ENCODE peak calls at places on chromosomes 6 and 20, in eight cellular contexts. One of them, this sample, is unnamed.

GRCh38 chr6:1110935-1111334 is 201.0 kb upstream of the FOXQ1 start:
- DNase-seq in kidney: no peak
- DNase-seq in central memory CD4-positive, alpha-beta T cell: no peak
- DNase-seq in occipital lobe: no peak
- DNase-seq in G401: no peak
- DNase-seq in bronchial epithelial cell: peak; percentile 70
- DNase-seq in sciatic nerve: no peak
- DNase-seq in HFFc6: no peak
- DNase-seq in this sample: peak; percentile 43

GRCh38 chr6:9745966-9746365 is 668.9 kb downstream of the TFAP2A start:
- DNase-seq in G401: no peak
- DNase-seq in HFFc6: peak; percentile 3
- DNase-seq in kidney: no peak
- DNase-seq in central memory CD4-positive, alpha-beta T cell: no peak
- DNase-seq in occipital lobe: no peak
- DNase-seq in sciatic nerve: no peak
- DNase-seq in bronchial epithelial cell: peak; percentile 51
- DNase-seq in this sample: no peak

GRCh38 chr20:41004561-41005360 is 23.9 kb upstream of the TOP1 start:
- DNase-seq in G401: peak; percentile 30
- DNase-seq in HFFc6: no peak
- DNase-seq in bronchial epithelial cell: peak; percentile 78
- DNase-seq in sciatic nerve: no peak
- DNase-seq in central memory CD4-positive, alpha-beta T cell: no peak
- DNase-seq in kidney: no peak
- DNase-seq in occipital lobe: no peak
- DNase-seq in this sample: peak; percentile 71

GRCh38 chr6:133218831-133219230 is 22.3 kb upstream of the EYA4 start:
- DNase-seq in sciatic nerve: no peak
- DNase-seq in G401: no peak
- DNase-seq in HFFc6: no peak
- DNase-seq in occipital lobe: no peak
- DNase-seq in central memory CD4-positive, alpha-beta T cell: no peak
- DNase-seq in kidney: no peak
- DNase-seq in bronchial epithelial cell: peak; percentile 63
- DNase-seq in this sample: peak; percentile 57

GRCh38 chr6:157840776-157841175 is 17.7 kb downstream of the SNX9 start:
- DNase-seq in sciatic nerve: no peak
- DNase-seq in kidney: no peak
- DNase-seq in occipital lobe: no peak
- DNase-seq in bronchial epithelial cell: peak; percentile 79
- DNase-seq in central memory CD4-positive, alpha-beta T cell: no peak
- DNase-seq in G401: no peak
- DNase-seq in HFFc6: peak; percentile 39
- DNase-seq in this sample: peak; percentile 68

GRCh38 chr6:139648430-139649000 is 274.1 kb upstream of the CITED2 start:
- DNase-seq in sciatic nerve: no peak
- DNase-seq in occipital lobe: no peak
- DNase-seq in central memory CD4-positive, alpha-beta T cell: no peak
- DNase-seq in kidney: no peak
- DNase-seq in G401: peak; percentile 19
- DNase-seq in HFFc6: no peak
- DNase-seq in bronchial epithelial cell: no peak
- DNase-seq in this sample: no peak

GRCh38 chr20:51680067-51680749 is 88.0 kb downstream of the ATP9A start:
- DNase-seq in central memory CD4-positive, alpha-beta T cell: no peak
- DNase-seq in HFFc6: no peak
- DNase-seq in occipital lobe: no peak
- DNase-seq in kidney: no peak
- DNase-seq in bronchial epithelial cell: no peak
- DNase-seq in G401: peak; percentile 69
- DNase-seq in sciatic nerve: no peak
- DNase-seq in this sample: no peak

GRCh38 chr6:35139924-35140524 is 1.1 kb downstream of the TCP11 start:
- DNase-seq in occipital lobe: peak; percentile 22
- DNase-seq in central memory CD4-positive, alpha-beta T cell: peak; percentile 29
- DNase-seq in bronchial epithelial cell: peak; percentile 58
- DNase-seq in G401: peak; percentile 81
- DNase-seq in kidney: no peak
- DNase-seq in sciatic nerve: peak; percentile 70
- DNase-seq in HFFc6: peak; percentile 58
- DNase-seq in this sample: peak; percentile 36

This sample was measured in mammary epithelial cell.